ENCODE peak calls at places on chromosomes 12 and 14, in eight cellular contexts. J is T-cell, S is GM03348, N is NCI-H2081, V is amygdala, D is HEK293T, X is transverse colon, P is EL. L is an unnamed sample.

GRCh38 chr14:67464377-67464776 is 24.1 kb downstream of the TMEM229B start:
- DNase-seq in J (peak), S (no peak), N (no peak), V (no peak), D (no peak), X (no peak), P (no peak), L (no peak)

GRCh38 chr12:87995581-87996178 is 33.5 kb downstream of the C12orf50 start:
- DNase-seq in J (peak), S (peak), N (peak), V (peak), D (peak), X (peak), P (peak), L (peak)

GRCh38 chr14:67111031-67111430 is 78.2 kb upstream of the GARIN2 start:
- DNase-seq in J (no peak), S (no peak), N (no peak), V (no peak), D (no peak), X (no peak), P (no peak), L (no peak)

GRCh38 chr14:73180385-73180805 is 44.1 kb downstream of the PSEN1 start:
- DNase-seq in J (no peak), S (peak), N (no peak), V (no peak), D (no peak), X (no peak), P (peak), L (no peak)

GRCh38 chr12:96710127-96710745 is 196.8 kb upstream of the NEDD1 start:
- DNase-seq in J (no peak), S (no peak), N (peak), V (no peak), D (no peak), X (no peak), P (no peak), L (no peak)

GRCh38 chr12:30100736-30101135 is 317.0 kb upstream of the TMTC1 start:
- DNase-seq in J (no peak), S (no peak), N (no peak), V (no peak), D (no peak), X (no peak), P (no peak), L (no peak)

GRCh38 chr12:65829716-65830115 is 5.4 kb downstream of the HMGA2 start:
- DNase-seq in J (no peak), S (no peak), N (no peak), V (no peak), D (no peak), X (no peak), P (no peak), L (no peak)

GRCh38 chr14:99568567-99569560 is 35.1 kb downstream of the CCDC85C start:
- DNase-seq in J (no peak), S (no peak), N (no peak), V (no peak), D (no peak), X (no peak), P (peak), L (no peak)

GRCh38 chr14:22305563-22306127 is 283.4 kb downstream of the DAD1 start:
- DNase-seq in J (no peak), S (no peak), N (no peak), V (no peak), D (no peak), X (no peak), P (no peak), L (no peak)

GRCh38 chr14:75201087-75201486 is 24.7 kb upstream of the TMED10 start:
- DNase-seq in J (no peak), S (no peak), N (no peak), V (no peak), D (no peak), X (no peak), P (no peak), L (no peak)

GRCh38 chr12:108457734-108458361 is 57.2 kb upstream of the FICD start:
- DNase-seq in J (no peak), S (no peak), N (no peak), V (no peak), D (no peak), X (no peak), P (no peak), L (no peak)

GRCh38 chr14:74932401-74932901 is 9.4 kb upstream of the RPS6KL1 start:
- DNase-seq in J (no peak), S (no peak), N (no peak), V (no peak), D (no peak), X (no peak), P (no peak), L (peak)